ENCODE peak calls at places on chromosomes 12 and 14, in seven cellular contexts. R, K, C, Z, L, G and X are unnamed samples.

GRCh38 chr12:75738486-75738885 is 227.1 kb upstream of the KRR1 start:
- DNase-seq in R (no peak), K (no peak), C (no peak), Z (no peak), L (no peak), G (no peak), X (no peak)

GRCh38 chr14:36905272-36906046 is 243.8 kb downstream of the PAX9 start:
- DNase-seq in R (no peak), K (no peak), C (no peak), Z (no peak), L (no peak), G (no peak), X (no peak)

GRCh38 chr12:122106891-122107660 is 28.5 kb downstream of the MLXIP start:
- DNase-seq in R (no peak), K (no peak), C (no peak), Z (peak), L (no peak), G (peak), X (peak)

GRCh38 chr14:23567186-23568020 is at the start of gene AP1G2:
- DNase-seq in R (peak), K (peak), C (peak), Z (peak), L (peak), G (peak), X (no peak)

GRCh38 chr12:81627336-81628189 is 131.6 kb downstream of the PPFIA2 start:
- DNase-seq in R (no peak), K (peak), C (no peak), Z (no peak), L (no peak), G (no peak), X (peak)

GRCh38 chr12:29160230-29160629 is 11.2 kb downstream of the FAR2 start:
- DNase-seq in R (no peak), K (no peak), C (no peak), Z (no peak), L (no peak), G (no peak), X (no peak)

GRCh38 chr12:130953783-130954543 is at the start of gene ADGRD1:
- DNase-seq in R (no peak), K (peak), C (peak), Z (peak), L (no peak), G (peak), X (no peak)

GRCh38 chr12:79725987-79726386 is 35.2 kb upstream of the PAWR start:
- DNase-seq in R (no peak), K (no peak), C (no peak), Z (no peak), L (no peak), G (no peak), X (peak)

GRCh38 chr12:92469837-92470236 is 233.0 kb upstream of the PLEKHG7 start:
- DNase-seq in R (no peak), K (no peak), C (no peak), Z (no peak), L (peak), G (no peak), X (no peak)

GRCh38 chr12:78863482-78864427 is 819 bp upstream of the SYT1 start:
- DNase-seq in R (peak), K (no peak), C (peak), Z (no peak), L (peak), G (peak), X (peak)

GRCh38 chr12:123843912-123844748 is 82.0 kb downstream of the DNAH10 start:
- DNase-seq in R (no peak), K (peak), C (no peak), Z (no peak), L (no peak), G (no peak), X (no peak)

GRCh38 chr14:45085004-45085403 is 1.1 kb downstream of the PRPF39 start:
- DNase-seq in R (no peak), K (peak), C (no peak), Z (no peak), L (no peak), G (no peak), X (no peak)

GRCh38 chr12:57224973-57225679 is 4.4 kb upstream of the SHMT2 start:
- DNase-seq in R (no peak), K (no peak), C (no peak), Z (peak), L (no peak), G (peak), X (no peak)

GRCh38 chr12:46364777-46365580 is 7.6 kb downstream of the SLC38A2 start:
- DNase-seq in R (no peak), K (no peak), C (no peak), Z (peak), L (peak), G (peak), X (no peak)

GRCh38 chr12:47870175-47870781 is 34.5 kb downstream of the VDR start:
- DNase-seq in R (no peak), K (peak), C (peak), Z (peak), L (peak), G (peak), X (no peak)

GRCh38 chr14:92922883-92923743 is at the start of gene CHGA:
- DNase-seq in R (no peak), K (peak), C (peak), Z (peak), L (peak), G (peak), X (no peak)

GRCh38 chr12:6364037-6364360 is 11.4 kb downstream of the SCNN1A start:
- DNase-seq in R (no peak), K (no peak), C (no peak), Z (no peak), L (no peak), G (no peak), X (no peak)

GRCh38 chr12:6363010-6363329 is 12.4 kb downstream of the SCNN1A start:
- DNase-seq in R (no peak), K (no peak), C (no peak), Z (no peak), L (no peak), G (no peak), X (no peak)

GRCh38 chr12:6362383-6362782 is 13.0 kb downstream of the SCNN1A start:
- DNase-seq in R (no peak), K (no peak), C (no peak), Z (no peak), L (no peak), G (no peak), X (no peak)

GRCh38 chr12:6361834-6362233 is 13.5 kb downstream of the SCNN1A start:
- DNase-seq in R (no peak), K (no peak), C (peak), Z (peak), L (no peak), G (peak), X (peak)

GRCh38 chr12:6363330-6364036 is 11.9 kb downstream of the SCNN1A start:
- DNase-seq in R (no peak), K (peak), C (peak), Z (peak), L (peak), G (peak), X (peak)
- TF ChIP-seq POLR2A in R (peak), K (peak), C (peak), Z (no peak), L (peak), G (peak), X (no peak)

GRCh38 chr12:125878483-125878882 is 813.2 kb downstream of the AACS start:
- DNase-seq in R (no peak), K (no peak), C (no peak), Z (no peak), L (no peak), G (no peak), X (no peak)

GRCh38 chr12:125882141-125882540 is 816.9 kb downstream of the AACS start:
- DNase-seq in R (no peak), K (no peak), C (no peak), Z (no peak), L (peak), G (no peak), X (no peak)
- TF ChIP-seq POLR2A in R (no peak), K (no peak), C (no peak), Z (no peak), L (no peak), G (no peak), X (no peak)

DNA sequence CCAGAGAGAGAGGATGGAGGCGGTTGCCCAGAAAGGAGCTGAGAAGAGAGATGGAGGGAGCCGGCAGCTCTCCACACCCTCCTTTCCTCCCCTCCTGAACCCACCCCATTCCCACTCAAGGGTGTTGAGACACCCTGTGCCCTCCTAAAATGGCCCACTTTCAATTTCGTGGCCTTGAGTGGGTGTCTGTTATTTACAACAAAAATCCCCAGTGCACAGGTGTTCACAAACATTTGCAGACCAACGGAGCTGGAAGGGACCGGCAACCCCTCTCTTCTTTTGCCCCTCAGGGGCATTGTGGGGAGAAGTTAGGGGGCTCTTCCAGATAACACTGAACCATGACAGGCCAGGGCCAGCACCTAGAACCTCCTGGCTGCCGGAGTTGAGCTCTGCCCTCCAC is 296.1 kb downstream of the DPF3 start:
- DNase-seq in R (no peak), K (no peak), C (no peak), Z (no peak), L (no peak), G (no peak), X (no peak)
- TF ChIP-seq POLR2A in R (no peak), K (no peak), C (no peak), Z (no peak), L (no peak), G (no peak), X (no peak)

DNA sequence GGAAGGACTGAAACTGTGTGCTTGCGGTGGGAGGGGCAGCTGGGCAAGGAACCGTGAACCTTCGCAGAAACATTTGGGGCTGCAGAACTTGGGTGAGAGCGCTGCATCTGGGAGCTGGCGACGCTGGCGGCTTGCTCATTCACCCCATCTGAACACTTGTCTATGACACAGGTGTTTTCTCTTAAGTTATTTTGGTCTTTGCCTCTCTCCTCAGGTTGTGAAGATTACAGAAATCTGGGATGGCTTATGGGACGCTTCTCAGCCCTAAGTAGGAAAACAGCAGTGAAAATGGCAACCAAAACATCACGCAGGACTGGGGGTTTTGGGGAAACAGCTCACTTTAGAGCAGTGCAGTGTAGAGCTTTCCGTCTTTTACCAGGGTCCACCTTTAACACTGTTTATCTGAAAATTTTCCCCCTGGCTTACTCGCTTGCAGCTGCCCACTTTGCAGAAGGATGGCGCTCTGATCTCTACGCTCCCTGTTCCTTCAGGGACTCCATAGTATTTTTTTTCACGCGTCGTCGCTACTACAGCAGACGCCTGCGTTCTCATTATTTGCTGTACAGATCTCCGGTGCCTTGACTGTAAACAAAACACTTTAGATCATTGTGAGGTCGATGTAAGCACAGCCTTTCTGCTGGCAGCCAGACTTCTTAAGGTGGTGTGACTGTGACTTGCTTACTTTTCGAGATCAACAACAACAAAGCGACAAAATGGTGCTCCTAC is 2.7 kb upstream of the CDKN1B start:
- DNase-seq in R (no peak), K (peak), C (no peak), Z (peak), L (peak), G (peak), X (no peak)
- TF ChIP-seq POLR2A in R (no peak), K (peak), C (peak), Z (peak), L (peak), G (peak), X (no peak)

DNA sequence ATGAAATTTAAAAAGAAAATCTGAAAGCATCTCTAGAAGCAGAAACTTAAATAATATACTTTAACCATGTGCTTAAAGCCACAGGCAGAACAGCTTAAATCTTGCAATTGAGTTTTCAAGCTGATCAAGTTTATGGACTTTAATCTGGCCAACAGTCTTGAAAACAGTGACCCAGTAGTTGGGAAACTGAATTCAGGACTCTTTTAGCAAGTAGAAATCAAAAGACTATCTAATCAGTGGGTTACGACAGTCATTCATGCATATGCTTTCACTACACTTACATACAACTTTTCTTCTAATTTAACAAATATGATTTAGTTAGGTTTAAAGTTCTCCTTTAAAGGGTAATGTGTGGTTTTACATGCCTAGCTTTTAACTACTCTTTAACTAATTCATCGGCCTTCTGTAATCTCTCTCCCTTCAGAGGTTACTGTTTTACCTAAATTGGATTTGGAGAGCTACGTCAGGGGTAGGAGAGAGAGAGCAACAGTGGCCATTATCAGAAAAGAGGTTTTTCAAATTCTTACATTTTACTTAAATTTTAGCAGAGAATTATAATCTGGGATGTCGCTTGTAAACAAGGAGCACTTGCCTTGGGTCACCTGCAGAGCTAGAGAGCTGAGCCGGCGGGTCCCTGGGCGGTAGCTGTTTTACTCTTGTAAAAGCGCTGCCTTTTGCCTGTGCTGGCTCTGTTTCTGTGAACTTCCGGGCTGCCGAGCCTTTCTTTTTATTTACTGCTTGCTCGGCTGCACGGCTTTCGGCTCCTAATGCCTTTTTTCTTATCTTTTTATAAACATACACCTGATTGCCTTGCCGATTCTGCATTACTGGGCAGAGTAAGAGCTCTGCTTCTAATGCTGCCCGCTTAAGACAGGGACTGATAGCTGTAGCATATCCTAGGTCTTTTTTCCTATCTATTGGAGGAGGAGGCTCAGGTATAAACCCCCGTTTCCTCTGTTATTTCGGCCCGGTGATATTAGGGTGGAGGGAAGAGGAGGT is 17.4 kb upstream of the LYZ start:
- DNase-seq in R (no peak), K (peak), C (no peak), Z (peak), L (peak), G (peak), X (no peak)
- TF ChIP-seq POLR2A in R (no peak), K (peak), C (no peak), Z (no peak), L (peak), G (peak), X (no peak)

GRCh38 chr12:50110127-50110761 is 1.8 kb upstream of the COX14 start:
- DNase-seq in R (peak), K (peak), C (peak), Z (peak), L (peak), G (peak), X (peak)

GRCh38 chr12:50110762-50111416 is 1.1 kb upstream of the COX14 start:
- DNase-seq in R (peak), K (peak), C (peak), Z (peak), L (peak), G (peak), X (peak)

GRCh38 chr12:50111417-50111692 is 681 bp upstream of the COX14 start:
- DNase-seq in R (no peak), K (no peak), C (no peak), Z (no peak), L (no peak), G (no peak), X (no peak)

GRCh38 chr12:50111693-50112455 is at the start of gene COX14:
- DNase-seq in R (peak), K (peak), C (peak), Z (peak), L (peak), G (peak), X (peak)

GRCh38 chr12:50112456-50113218 is 601 bp downstream of the COX14 start:
- DNase-seq in R (peak), K (peak), C (no peak), Z (peak), L (no peak), G (peak), X (no peak)
- TF ChIP-seq POLR2A in R (no peak), K (peak), C (no peak), Z (no peak), L (no peak), G (no peak), X (no peak)